ENCODE peak calls at places on chromosomes 16 and 17, in ten cellular contexts. R, W, H, E, U, X, N, I, L and Q are unnamed samples.

GRCh38 chr17:43578352-43578698 is 32.2 kb upstream of the ETV4 start:
- DNase-seq in R (no peak), W (no peak), H (no peak), E (no peak), U (no peak), X (no peak), N (no peak), I (no peak), L (no peak), Q (no peak)

GRCh38 chr16:75456971-75457370 is 7.5 kb downstream of the TMEM170A start:
- DNase-seq in R (no peak), W (no peak), H (peak), E (no peak), U (no peak), X (no peak), N (no peak), I (no peak), L (no peak), Q (no peak)

GRCh38 chr16:48409839-48410610 is 24.8 kb upstream of the SIAH1 start:
- DNase-seq in R (no peak), W (no peak), H (no peak), E (no peak), U (no peak), X (no peak), N (peak), I (no peak), L (peak), Q (no peak)

GRCh38 chr17:41061969-41062368 is 2.1 kb upstream of the KRTAP2-3 start:
- DNase-seq in R (no peak), W (no peak), H (no peak), E (no peak), U (no peak), X (no peak), N (no peak), I (no peak), L (peak), Q (no peak)

GRCh38 chr17:19242323-19242722 is 5.2 kb downstream of the EPN2 start:
- DNase-seq in R (no peak), W (no peak), H (no peak), E (no peak), U (no peak), X (no peak), N (no peak), I (no peak), L (no peak), Q (no peak)

GRCh38 chr16:19314718-19315425 is 29.3 kb downstream of the CLEC19A start:
- DNase-seq in R (no peak), W (no peak), H (no peak), E (no peak), U (no peak), X (no peak), N (no peak), I (no peak), L (no peak), Q (no peak)

GRCh38 chr17:67992541-67993152 is 3.6 kb downstream of the C17orf58 start:
- DNase-seq in R (no peak), W (no peak), H (no peak), E (peak), U (no peak), X (no peak), N (peak), I (no peak), L (no peak), Q (no peak)

GRCh38 chr16:86080131-86080875 is 181.3 kb downstream of the IRF8 start:
- DNase-seq in R (no peak), W (no peak), H (no peak), E (no peak), U (no peak), X (no peak), N (no peak), I (no peak), L (no peak), Q (no peak)

GRCh38 chr17:15392326-15392739 is 50.9 kb upstream of the TEKT3 start:
- DNase-seq in R (no peak), W (no peak), H (no peak), E (no peak), U (no peak), X (no peak), N (no peak), I (no peak), L (peak), Q (no peak)

GRCh38 chr17:73706428-73706827 is 62.2 kb upstream of the SDK2 start:
- DNase-seq in R (no peak), W (no peak), H (no peak), E (no peak), U (no peak), X (no peak), N (no peak), I (no peak), L (no peak), Q (no peak)

GRCh38 chr16:4110680-4111079 is 5.6 kb downstream of the ADCY9 start:
- DNase-seq in R (no peak), W (no peak), H (no peak), E (no peak), U (no peak), X (no peak), N (peak), I (no peak), L (no peak), Q (no peak)

GRCh38 chr17:38428150-38428642 is at the start of gene ARHGAP23:
- DNase-seq in R (no peak), W (peak), H (no peak), E (peak), U (peak), X (peak), N (peak), I (no peak), L (no peak), Q (no peak)

GRCh38 chr17:32341857-32342602 is at the start of gene C17orf75:
- DNase-seq in R (peak), W (peak), H (peak), E (peak), U (peak), X (peak), N (peak), I (peak), L (peak), Q (peak)

GRCh38 chr16:56910654-56911539 is 21.0 kb upstream of the HERPUD1 start:
- DNase-seq in R (no peak), W (peak), H (peak), E (no peak), U (no peak), X (no peak), N (no peak), I (no peak), L (peak), Q (no peak)

GRCh38 chr16:85253127-85253941 is 141.1 kb upstream of the CIBAR2 start:
- DNase-seq in R (peak), W (peak), H (peak), E (peak), U (peak), X (peak), N (peak), I (peak), L (no peak), Q (peak)

GRCh38 chr16:12245923-12246290 is 269.4 kb downstream of the SNX29 start:
- DNase-seq in R (no peak), W (no peak), H (no peak), E (no peak), U (no peak), X (no peak), N (no peak), I (no peak), L (no peak), Q (no peak)

GRCh38 chr16:69318177-69318910 is 7.2 kb downstream of the VPS4A start:
- DNase-seq in R (no peak), W (no peak), H (no peak), E (no peak), U (peak), X (no peak), N (no peak), I (no peak), L (no peak), Q (no peak)

GRCh38 chr17:726331-726919 is 6.0 kb upstream of the TLCD3A start:
- DNase-seq in R (no peak), W (no peak), H (peak), E (no peak), U (peak), X (no peak), N (peak), I (no peak), L (no peak), Q (no peak)

GRCh38 chr16:672371-672770 is 3.1 kb upstream of the RHBDL1 start:
- DNase-seq in R (no peak), W (no peak), H (no peak), E (no peak), U (peak), X (no peak), N (no peak), I (no peak), L (no peak), Q (no peak)

GRCh38 chr17:40932608-40933007 is 4.8 kb downstream of the KRT23 start:
- DNase-seq in R (no peak), W (no peak), H (no peak), E (no peak), U (no peak), X (no peak), N (no peak), I (no peak), L (no peak), Q (no peak)

DNA sequence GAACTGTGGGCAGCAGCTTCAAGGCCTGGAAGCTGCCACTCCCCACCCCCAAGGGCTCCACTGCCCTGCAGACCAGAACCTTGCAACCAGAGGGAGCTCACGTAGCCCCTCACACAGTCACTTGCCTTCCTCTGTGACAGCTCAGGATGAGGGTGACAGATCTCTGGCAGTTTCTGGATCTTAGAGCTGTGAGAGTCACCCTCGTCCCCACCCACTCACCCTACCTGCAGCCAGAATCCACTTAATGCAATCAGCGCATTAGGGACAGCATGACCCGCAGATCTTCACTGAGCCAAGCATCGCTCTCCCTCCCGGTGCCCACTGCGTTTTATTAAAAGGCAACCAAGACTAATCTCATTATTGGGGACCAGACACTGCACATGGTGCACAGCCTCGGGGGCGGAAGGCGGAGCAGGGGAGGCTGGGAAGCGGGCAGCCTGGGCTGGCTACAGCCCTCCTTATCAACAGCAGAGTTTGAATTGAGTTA is 3.5 kb downstream of the CYB561 start:
- DNase-seq in R (no peak), W (no peak), H (peak), E (no peak), U (no peak), X (peak), N (no peak), I (no peak), L (no peak), Q (no peak)
- TF ChIP-seq CTCF in R (no peak), W (no peak), H (peak), E (no peak), U (no peak), X (peak), N (no peak), I (no peak), L (peak), Q (no peak)

GRCh38 chr17:75842963-75843576 is 1.1 kb downstream of the UNC13D start:
- DNase-seq in R (no peak), W (no peak), H (no peak), E (no peak), U (no peak), X (no peak), N (no peak), I (no peak), L (no peak), Q (no peak)
- TF ChIP-seq CTCF in R (no peak), W (no peak), H (no peak), E (no peak), U (no peak), X (no peak), N (no peak), I (no peak), L (no peak), Q (no peak)

GRCh38 chr17:12928736-12929135 is 89.1 kb downstream of the ELAC2 start:
- DNase-seq in R (no peak), W (no peak), H (no peak), E (no peak), U (no peak), X (no peak), N (no peak), I (no peak), L (no peak), Q (no peak)
- TF ChIP-seq CTCF in R (peak), W (no peak), H (peak), E (no peak), U (no peak), X (no peak), N (no peak), I (no peak), L (peak), Q (peak)

GRCh38 chr17:79028496-79029326 is 4.7 kb downstream of the C1QTNF1 start:
- DNase-seq in R (no peak), W (no peak), H (no peak), E (no peak), U (no peak), X (no peak), N (no peak), I (no peak), L (no peak), Q (no peak)
- TF ChIP-seq CTCF in R (peak), W (no peak), H (peak), E (no peak), U (no peak), X (no peak), N (no peak), I (no peak), L (peak), Q (no peak)

DNA sequence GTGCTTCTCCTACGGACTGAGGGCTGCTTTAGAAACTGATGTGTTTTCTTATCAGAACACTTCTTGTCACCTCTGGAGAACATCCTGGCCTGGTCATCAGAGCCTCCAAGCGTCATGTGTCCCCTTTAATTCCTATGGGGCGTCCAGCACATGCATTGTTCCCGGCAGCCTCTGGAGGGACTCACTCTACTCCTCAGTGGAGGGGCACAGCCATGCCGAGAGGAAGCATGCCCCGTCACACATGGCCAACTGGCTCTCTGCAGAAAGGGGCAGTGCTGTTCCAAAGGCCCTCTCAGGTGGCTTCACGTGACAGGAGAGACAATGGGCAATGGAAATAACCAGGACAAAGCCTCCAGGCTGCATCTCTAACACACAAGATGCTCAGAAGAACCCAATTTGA is 31.8 kb downstream of the CDRT15L2 start:
- DNase-seq in R (no peak), W (no peak), H (no peak), E (no peak), U (no peak), X (no peak), N (no peak), I (no peak), L (no peak), Q (no peak)
- TF ChIP-seq CTCF in R (no peak), W (no peak), H (peak), E (no peak), U (no peak), X (no peak), N (no peak), I (no peak), L (no peak), Q (no peak)

DNA sequence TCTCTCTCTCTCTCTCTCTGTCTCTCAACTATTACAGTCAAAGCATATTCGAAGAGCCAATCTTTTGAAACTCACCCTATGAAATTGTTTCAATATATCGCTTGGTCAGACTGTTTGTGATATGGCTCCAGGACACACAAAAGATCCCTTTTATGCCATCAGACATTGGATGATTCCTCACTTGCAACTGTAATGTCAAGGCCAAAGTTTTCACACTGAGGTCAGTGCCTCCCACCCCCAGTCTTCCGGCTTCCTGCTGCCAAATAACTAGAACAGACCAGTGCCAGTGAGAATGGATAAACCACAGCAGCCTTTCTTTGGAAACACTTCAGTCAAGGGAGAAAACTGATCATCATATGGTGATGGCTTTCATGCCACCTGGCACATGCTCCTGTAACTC is 321.9 kb upstream of the ZFHX3 start:
- DNase-seq in R (no peak), W (no peak), H (no peak), E (no peak), U (no peak), X (no peak), N (no peak), I (no peak), L (no peak), Q (no peak)
- TF ChIP-seq CTCF in R (no peak), W (no peak), H (no peak), E (no peak), U (no peak), X (no peak), N (no peak), I (no peak), L (no peak), Q (no peak)

DNA sequence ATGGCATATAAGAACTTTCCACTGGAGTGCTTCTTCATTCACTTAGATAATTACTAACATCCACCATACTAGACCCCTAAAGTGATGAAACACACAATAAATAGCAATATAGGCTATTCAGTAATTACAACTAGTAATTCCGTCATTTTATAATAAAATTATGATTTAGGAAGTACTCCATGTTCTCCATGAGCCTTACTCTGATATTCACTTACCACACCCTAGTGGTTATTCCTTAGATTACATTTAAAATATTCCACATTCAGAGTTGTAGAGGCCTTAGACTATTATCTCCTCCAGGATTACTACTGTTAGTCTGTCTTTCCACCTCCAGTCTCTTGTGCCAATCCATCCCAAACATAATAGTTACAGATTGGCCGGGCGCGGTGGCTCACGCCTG is 62.4 kb downstream of the STH start:
- DNase-seq in R (no peak), W (no peak), H (no peak), E (no peak), U (peak), X (no peak), N (no peak), I (no peak), L (no peak), Q (no peak)
- TF ChIP-seq CTCF in R (peak), W (peak), H (no peak), E (no peak), U (peak), X (peak), N (no peak), I (peak), L (no peak), Q (peak)

GRCh38 chr17:69084911-69085310 is 24.2 kb upstream of the ABCA9 start:
- DNase-seq in R (peak), W (no peak), H (peak), E (no peak), U (peak), X (peak), N (no peak), I (peak), L (no peak), Q (no peak)
- TF ChIP-seq CTCF in R (peak), W (peak), H (peak), E (no peak), U (peak), X (peak), N (no peak), I (peak), L (peak), Q (peak)

GRCh38 chr17:76453431-76453743 is 435 bp upstream of the UBE2O start:
- DNase-seq in R (no peak), W (no peak), H (no peak), E (no peak), U (no peak), X (no peak), N (no peak), I (no peak), L (no peak), Q (no peak)

GRCh38 chr17:76449126-76449525 is 3.8 kb downstream of the UBE2O start:
- DNase-seq in R (no peak), W (no peak), H (no peak), E (no peak), U (no peak), X (no peak), N (no peak), I (no peak), L (no peak), Q (no peak)

GRCh38 chr17:76452102-76452645 is 778 bp downstream of the UBE2O start:
- DNase-seq in R (no peak), W (no peak), H (no peak), E (no peak), U (no peak), X (peak), N (no peak), I (peak), L (no peak), Q (peak)

GRCh38 chr17:76451480-76451879 is 1.5 kb downstream of the UBE2O start:
- DNase-seq in R (no peak), W (no peak), H (no peak), E (no peak), U (no peak), X (no peak), N (no peak), I (no peak), L (no peak), Q (no peak)

GRCh38 chr17:76452646-76453430 is at the start of gene UBE2O:
- DNase-seq in R (peak), W (peak), H (peak), E (peak), U (peak), X (peak), N (peak), I (peak), L (peak), Q (peak)
- TF ChIP-seq CTCF in R (peak), W (peak), H (peak), E (no peak), U (peak), X (no peak), N (no peak), I (peak), L (peak), Q (peak)

GRCh38 chr17:18194804-18195203 is 11.2 kb downstream of the ALKBH5 start:
- DNase-seq in R (no peak), W (no peak), H (no peak), E (no peak), U (no peak), X (no peak), N (no peak), I (no peak), L (no peak), Q (no peak)

GRCh38 chr17:18194394-18194793 is 10.8 kb downstream of the ALKBH5 start:
- DNase-seq in R (no peak), W (no peak), H (no peak), E (no peak), U (no peak), X (no peak), N (no peak), I (no peak), L (no peak), Q (no peak)

GRCh38 chr17:18191071-18191667 is 7.5 kb downstream of the ALKBH5 start:
- DNase-seq in R (no peak), W (peak), H (no peak), E (no peak), U (no peak), X (no peak), N (no peak), I (no peak), L (no peak), Q (no peak)

GRCh38 chr17:18190629-18191028 is 7.0 kb downstream of the ALKBH5 start:
- DNase-seq in R (no peak), W (no peak), H (no peak), E (no peak), U (no peak), X (no peak), N (no peak), I (no peak), L (no peak), Q (no peak)

DNA sequence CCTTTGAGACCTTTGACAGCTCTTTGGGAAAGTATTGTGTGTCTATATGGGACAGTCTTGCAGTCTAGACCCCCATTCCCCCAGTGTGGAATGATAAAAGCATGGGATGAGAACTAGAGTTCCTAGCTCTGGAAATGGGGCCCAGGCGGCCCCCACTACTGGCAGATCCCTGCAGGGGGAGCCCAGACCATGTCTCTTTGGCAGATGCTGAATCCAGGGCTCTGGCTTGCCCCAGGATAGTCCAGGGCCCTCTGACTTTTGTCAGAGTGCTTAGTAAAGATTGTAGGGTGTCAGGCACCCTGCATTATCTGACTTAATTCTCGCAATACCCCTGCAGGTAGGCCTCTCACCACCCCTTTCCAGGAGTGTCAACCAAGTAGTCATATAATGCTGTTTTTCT is 8.3 kb downstream of the ALKBH5 start:
- DNase-seq in R (no peak), W (no peak), H (no peak), E (no peak), U (no peak), X (no peak), N (no peak), I (no peak), L (no peak), Q (no peak)
- TF ChIP-seq CTCF in R (peak), W (no peak), H (peak), E (no peak), U (no peak), X (no peak), N (no peak), I (no peak), L (peak), Q (peak)